ENCODE peak calls at places on chromosomes 12 and 14, in ten cellular contexts. J is GM13976; E is sigmoid colon; X is NCI-H146; W is activated naive CD8-positive, alpha-beta T cell treated with anti-CD3 and anti-CD28 coated beads, Interleukin-2, amount 50 U/mL, for 24 hours; Z is mucosa of gallbladder; S is GDM1; D is HFF-Myc; M is GOT3; R is substantia nigra. N is an unnamed sample.

GRCh38 chr12:69966839-69967238 is 141.8 kb downstream of the MYRFL start:
- DNase-seq in J (no peak), E (no peak), X (no peak), W (no peak), Z (no peak), S (no peak), D (no peak), M (no peak), R (no peak), N (no peak)

GRCh38 chr12:120688527-120689071 is 1.6 kb downstream of the MLEC start:
- DNase-seq in J (no peak), E (no peak), X (no peak), W (no peak), Z (peak), S (peak), D (no peak), M (no peak), R (no peak), N (peak)

GRCh38 chr12:27779416-27779815 is 617 bp upstream of the KLHL42 start:
- DNase-seq in J (peak), E (peak), X (peak), W (peak), Z (no peak), S (peak), D (no peak), M (no peak), R (no peak), N (no peak)

GRCh38 chr12:93725531-93725930 is 48.4 kb downstream of the CRADD start:
- DNase-seq in J (no peak), E (no peak), X (no peak), W (no peak), Z (no peak), S (no peak), D (no peak), M (no peak), R (no peak), N (no peak)

GRCh38 chr12:80763874-80764273 is 47.2 kb downstream of the MYF5 start:
- DNase-seq in J (no peak), E (no peak), X (peak), W (no peak), Z (no peak), S (no peak), D (no peak), M (no peak), R (no peak), N (no peak)

GRCh38 chr12:94829552-94829951 is 173.9 kb downstream of the NDUFA12 start:
- DNase-seq in J (no peak), E (no peak), X (no peak), W (no peak), Z (no peak), S (no peak), D (no peak), M (no peak), R (no peak), N (no peak)

GRCh38 chr14:67514650-67515385 is 18.3 kb upstream of the PLEKHH1 start:
- DNase-seq in J (peak), E (peak), X (peak), W (peak), Z (peak), S (peak), D (no peak), M (no peak), R (no peak), N (peak)

GRCh38 chr12:77160931-77161330 is 95.6 kb upstream of the E2F7 start:
- DNase-seq in J (no peak), E (no peak), X (no peak), W (no peak), Z (no peak), S (no peak), D (no peak), M (no peak), R (no peak), N (no peak)

GRCh38 chr14:106141242-106142220 is 615.1 kb downstream of the TMEM121 start:
- DNase-seq in J (peak), E (no peak), X (no peak), W (peak), Z (no peak), S (no peak), D (no peak), M (no peak), R (no peak), N (no peak)

GRCh38 chr12:92539966-92540791 is 162.6 kb upstream of the PLEKHG7 start:
- DNase-seq in J (no peak), E (peak), X (peak), W (no peak), Z (no peak), S (no peak), D (no peak), M (no peak), R (no peak), N (no peak)

GRCh38 chr14:102967506-102967795 is 45.0 kb downstream of the AMN start:
- DNase-seq in J (no peak), E (no peak), X (no peak), W (no peak), Z (no peak), S (no peak), D (no peak), M (no peak), R (no peak), N (no peak)